ENCODE peak calls at places on chromosomes 7 and 10, in five cellular contexts. K, E, M, Y and N are unnamed samples.
A peak's percentile ranks its signal among the peaks of the same experiment; 100 is the strongest.

GRCh38 chr7:99997545-99998137 is 17.8 kb upstream of the ZKSCAN1 start:
- DNase-seq in K (peak; percentile 92), E (peak; percentile 27), M (peak; percentile 39), Y (peak; percentile 27), N (no peak)

GRCh38 chr7:23680417-23681405 is 712 bp downstream of the FAM221A start:
- DNase-seq in K (peak; percentile 82), E (peak; percentile 43), M (peak; percentile 75), Y (peak; percentile 38), N (peak; percentile 41)

GRCh38 chr7:111540199-111540815 is 22.0 kb downstream of the IMMP2L start:
- DNase-seq in K (no peak), E (no peak), M (peak; percentile 42), Y (no peak), N (no peak)

GRCh38 chr10:95558593-95559320 is 2.4 kb downstream of the SORBS1 start:
- DNase-seq in K (no peak), E (no peak), M (no peak), Y (no peak), N (no peak)

GRCh38 chr10:92814790-92815189 is 33.5 kb upstream of the EXOC6 start:
- DNase-seq in K (no peak), E (no peak), M (no peak), Y (no peak), N (no peak)

GRCh38 chr7:30912454-30912985 is 867 bp downstream of the AQP1 start:
- DNase-seq in K (peak; percentile 17), E (no peak), M (no peak), Y (no peak), N (no peak)

GRCh38 chr10:77904110-77904860 is 22.3 kb downstream of the DLG5 start:
- DNase-seq in K (no peak), E (no peak), M (no peak), Y (no peak), N (no peak)

GRCh38 chr7:107843184-107843583 is 40.2 kb upstream of the SLC26A3 start:
- DNase-seq in K (peak; percentile 38), E (no peak), M (no peak), Y (no peak), N (no peak)

GRCh38 chr10:77635402-77636227 is 2.0 kb downstream of the KCNMA1 start:
- DNase-seq in K (no peak), E (no peak), M (no peak), Y (no peak), N (no peak)

GRCh38 chr10:99406149-99406548 is 24.3 kb downstream of the GOT1 start:
- DNase-seq in K (no peak), E (no peak), M (no peak), Y (no peak), N (no peak)

GRCh38 chr10:108204528-108205313 is 1040.2 kb upstream of the SORCS1 start:
- DNase-seq in K (no peak), E (peak; percentile 14), M (no peak), Y (no peak), N (no peak)

GRCh38 chr7:131110294-131111080 is 217.2 kb upstream of the MKLN1 start:
- DNase-seq in K (no peak), E (peak; percentile 43), M (no peak), Y (no peak), N (no peak)

GRCh38 chr10:61812052-61812721 is 89.3 kb upstream of the ARID5B start:
- DNase-seq in K (no peak), E (no peak), M (no peak), Y (no peak), N (no peak)

GRCh38 chr7:19079066-19079465 is 38.4 kb downstream of the TWIST1 start:
- DNase-seq in K (no peak), E (peak; percentile 68), M (no peak), Y (no peak), N (no peak)

GRCh38 chr7:115679976-115680375 is 350.6 kb downstream of the TFEC start:
- DNase-seq in K (no peak), E (peak; percentile 49), M (no peak), Y (peak; percentile 10), N (no peak)

GRCh38 chr7:151819826-151820225 is 57.1 kb downstream of the PRKAG2 start:
- DNase-seq in K (no peak), E (no peak), M (no peak), Y (no peak), N (no peak)

GRCh38 chr7:121547341-121548092 is 151.4 kb upstream of the FAM3C start:
- DNase-seq in K (no peak), E (peak; percentile 77), M (no peak), Y (peak; percentile 35), N (no peak)

GRCh38 chr7:129376076-129376777 is 58.0 kb upstream of the STRIP2 start:
- DNase-seq in K (no peak), E (peak; percentile 27), M (peak; percentile 48), Y (peak; percentile 50), N (no peak)

GRCh38 chr10:114405011-114405350 is 679 bp upstream of the AFAP1L2 start:
- DNase-seq in K (no peak), E (no peak), M (no peak), Y (no peak), N (no peak)

GRCh38 chr7:133300097-133300496 is 47.2 kb downstream of the EXOC4 start:
- DNase-seq in K (no peak), E (no peak), M (no peak), Y (no peak), N (no peak)

GRCh38 chr7:121752706-121753105 is 120.3 kb upstream of the PTPRZ1 start:
- DNase-seq in K (no peak), E (peak; percentile 15), M (no peak), Y (no peak), N (no peak)

GRCh38 chr7:10939237-10939910 is 34.3 kb upstream of the PHF14 start:
- DNase-seq in K (no peak), E (no peak), M (no peak), Y (peak; percentile 10), N (no peak)

DNA sequence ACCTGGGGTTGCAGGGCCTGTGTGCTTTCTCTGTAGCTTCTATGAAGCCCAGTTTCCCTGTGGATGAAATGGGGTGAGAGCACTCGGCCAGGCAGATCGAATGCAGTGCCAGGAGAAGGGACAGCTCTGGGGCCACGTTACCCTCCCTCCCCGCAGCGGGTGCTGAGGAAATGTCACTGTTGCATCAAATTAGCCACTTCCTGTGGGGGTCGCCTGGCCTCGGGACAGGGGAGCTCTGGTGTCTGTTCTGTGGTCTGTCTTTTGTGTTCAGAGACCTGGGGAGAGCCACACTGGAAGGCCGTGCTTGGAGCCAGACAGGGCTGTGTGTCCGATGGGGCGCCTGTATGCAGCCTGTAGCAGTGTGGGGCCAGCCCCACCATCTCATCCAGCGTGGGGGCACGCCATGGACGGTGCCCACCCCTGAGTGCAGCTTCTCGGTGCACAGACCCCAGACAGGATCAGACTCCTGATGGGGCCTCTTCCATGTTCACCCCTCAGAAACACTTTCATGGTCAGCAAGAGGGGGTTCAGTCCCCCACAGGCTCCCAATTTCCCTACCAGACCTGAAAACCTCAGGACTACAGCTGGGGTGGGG is 13.6 kb downstream of the TTYH3 start:
- DNase-seq in K (peak; percentile 59), E (no peak), M (no peak), Y (no peak), N (no peak)
- H3K4me3 ChIP-seq in K (no peak overlapping the region), E (no peak overlapping the region), M (no peak overlapping the region), Y (no peak overlapping the region), N (no peak overlapping the region)

GRCh38 chr7:16967174-16967868 is 85.5 kb upstream of the AGR3 start:
- DNase-seq in K (no peak), E (peak; percentile 59), M (no peak), Y (no peak), N (no peak)

GRCh38 chr7:16975712-16976111 is 93.9 kb upstream of the AGR3 start:
- DNase-seq in K (no peak), E (no peak), M (no peak), Y (no peak), N (no peak)

GRCh38 chr7:16970732-16971495 is 89.1 kb upstream of the AGR3 start:
- DNase-seq in K (no peak), E (no peak), M (no peak), Y (no peak), N (no peak)
- H3K4me3 ChIP-seq in K (no peak overlapping the region), E (no peak overlapping the region), M (no peak overlapping the region), Y (no peak overlapping the region), N (no peak overlapping the region)

DNA sequence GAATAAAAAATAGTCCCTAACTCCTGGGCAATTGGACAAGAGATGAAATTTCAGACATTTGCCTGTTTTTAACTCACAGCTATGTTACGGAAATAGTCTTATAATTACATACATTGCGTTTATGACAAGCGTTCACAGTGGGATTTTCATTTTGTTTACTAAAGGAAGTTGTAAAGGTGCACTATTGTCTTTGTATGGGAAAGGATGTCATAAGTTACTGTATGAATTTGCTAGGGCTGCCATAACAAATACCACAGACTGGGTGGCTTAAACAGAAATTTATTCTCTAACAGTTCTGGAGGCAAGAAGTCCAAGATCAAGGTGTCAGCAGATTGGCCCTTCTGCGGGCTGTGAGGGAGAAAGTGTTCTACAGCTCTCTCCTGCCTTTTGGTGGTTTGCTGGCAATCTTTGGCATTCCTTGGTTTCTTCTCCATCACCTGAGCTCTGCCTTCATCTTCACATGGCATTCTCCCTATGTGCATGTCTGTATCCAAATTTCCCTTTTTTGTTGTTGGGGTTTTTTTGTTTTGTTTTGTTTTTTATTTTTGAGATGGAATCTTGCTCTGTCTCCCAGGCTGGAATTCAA is 5.6 kb downstream of the NFE2L3 start:
- DNase-seq in K (no peak), E (no peak), M (no peak), Y (no peak), N (no peak)
- H3K4me3 ChIP-seq in K (no peak overlapping the region), E (no peak overlapping the region), M (no peak overlapping the region), Y (peak overlapping the region; percentile 37), N (no peak overlapping the region)

DNA sequence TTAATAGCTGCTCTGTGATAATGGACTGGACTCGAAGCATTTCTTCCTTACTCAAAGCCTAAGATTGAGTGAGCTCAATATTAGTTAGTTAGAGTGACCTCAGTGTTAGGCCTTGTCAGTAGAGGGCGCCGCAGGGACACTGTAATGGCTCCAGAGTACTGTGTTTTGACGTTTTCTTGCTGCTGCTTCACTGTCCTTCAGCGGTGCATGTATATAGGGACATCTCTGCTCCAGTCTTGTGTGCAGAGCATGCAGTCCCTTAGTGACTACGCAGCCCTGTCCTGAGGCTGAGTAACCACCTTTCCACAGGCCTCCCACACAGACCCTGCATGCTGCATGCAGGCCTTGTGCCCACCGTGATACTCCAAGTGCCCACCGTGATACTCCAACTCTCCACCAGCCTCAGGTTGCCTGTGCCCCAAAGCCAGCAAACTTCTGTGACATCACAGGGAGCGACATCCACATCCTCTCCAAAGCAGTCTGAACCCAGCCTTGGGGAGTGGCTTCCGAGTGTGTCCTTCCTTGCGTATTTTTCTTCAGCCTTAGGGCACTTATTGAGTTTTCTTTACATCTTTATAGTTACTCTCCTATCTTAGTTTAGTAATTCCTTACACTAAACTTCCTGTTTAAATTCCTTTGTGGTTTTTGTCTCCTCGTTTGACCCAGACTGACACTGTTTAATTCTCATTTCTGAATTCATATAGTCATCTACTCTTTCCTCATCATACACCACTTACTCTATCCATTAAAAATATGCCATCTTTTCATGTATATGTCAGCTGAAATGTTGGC is 118.2 kb downstream of the JAZF1 start:
- DNase-seq in K (no peak), E (peak; percentile 42), M (peak; percentile 70), Y (no peak), N (no peak)
- H3K4me3 ChIP-seq in K (no peak overlapping the region), E (no peak overlapping the region), M (no peak overlapping the region), Y (no peak overlapping the region), N (no peak overlapping the region)

GRCh38 chr10:88386878-88387773 is 196.0 kb downstream of the RNLS start:
- DNase-seq in K (no peak), E (peak; percentile 85), M (peak; percentile 30), Y (peak; percentile 91), N (no peak)
- H3K4me3 ChIP-seq in K (no peak overlapping the region), E (no peak overlapping the region), M (no peak overlapping the region), Y (peak overlapping the region; percentile 28), N (no peak overlapping the region)